ENCODE peak calls at places on chromosome 22, in seven cellular contexts. O is choroid plexus epithelial cell, H is cardiac muscle cell, C is right atrium auricular region, E is osteoblast, Y is fibroblast of lung, Q is BJ. M is an unnamed sample.

GRCh38 chr22:34403667-34404066 is 483.4 kb upstream of the LARGE1 start:
- DNase-seq in E (no peak), Q (no peak), O (no peak), Y (no peak), H (no peak), C (no peak), M (no peak)

GRCh38 chr22:17772249-17772962 is 1.9 kb downstream of the BID start:
- DNase-seq in Y (peak), C (no peak), Q (no peak), O (no peak), H (no peak), E (peak), M (no peak)

GRCh38 chr22:36562261-36562835 is 33.4 kb upstream of the EIF3D start:
- DNase-seq in Q (no peak), E (peak), Y (peak), C (no peak), O (peak), H (no peak), M (peak)

GRCh38 chr22:42433754-42434153 is 1.6 kb upstream of the NFAM1 start:
- DNase-seq in Q (no peak), Y (no peak), O (no peak), E (peak), C (no peak), H (no peak), M (no peak)

GRCh38 chr22:23485490-23485889 is 94.6 kb downstream of the IGLL1 start:
- DNase-seq in Y (no peak), C (no peak), H (no peak), E (no peak), O (no peak), Q (no peak), M (no peak)

GRCh38 chr22:25965331-25965730 is 203.9 kb upstream of the SEZ6L start:
- DNase-seq in H (no peak), O (no peak), Q (no peak), E (no peak), C (no peak), Y (no peak), M (no peak)

GRCh38 chr22:26579331-26579886 is 10.5 kb downstream of the TPST2 start:
- DNase-seq in E (no peak), H (no peak), O (no peak), Q (no peak), C (no peak), Y (no peak), M (peak)

GRCh38 chr22:46465793-46466192 is 71.6 kb downstream of the CELSR1 start:
- DNase-seq in Y (no peak), H (no peak), E (peak), O (no peak), Q (no peak), C (no peak), M (no peak)

GRCh38 chr22:28032896-28033295 is 113.8 kb upstream of the PITPNB start:
- DNase-seq in E (no peak), Q (no peak), O (no peak), Y (no peak), H (peak), C (no peak), M (no peak)

GRCh38 chr22:29382575-29383328 is 5.6 kb downstream of the AP1B1 start:
- DNase-seq in Q (no peak), C (no peak), H (no peak), O (no peak), E (no peak), Y (no peak), M (no peak)

GRCh38 chr22:34975721-34976120 is 90.2 kb upstream of the ISX start:
- DNase-seq in O (no peak), E (no peak), Q (no peak), C (no peak), Y (no peak), H (no peak), M (peak)

GRCh38 chr22:26589845-26590524 is at the start of gene TPST2:
- DNase-seq in E (peak), H (peak), Q (no peak), O (peak), Y (peak), C (peak), M (peak)

GRCh38 chr22:36331306-36331911 is 56.4 kb downstream of the MYH9 start:
- DNase-seq in Q (peak), C (peak), H (peak), O (peak), Y (peak), E (peak), M (peak)

GRCh38 chr22:41449321-41449720 is 2.7 kb upstream of the TOB2 start:
- DNase-seq in Q (no peak), H (no peak), C (no peak), Y (no peak), O (no peak), E (peak), M (no peak)

GRCh38 chr22:16824718-16825687 is at the start of gene XKR3:
- DNase-seq in O (no peak), E (no peak), Q (no peak), Y (no peak), H (no peak), C (no peak), M (peak)

GRCh38 chr22:27115816-27116256 is 458.4 kb downstream of the MIAT start:
- DNase-seq in E (no peak), Y (peak), C (no peak), Q (no peak), O (peak), H (no peak), M (no peak)

GRCh38 chr22:29342577-29343312 is 27.2 kb upstream of the RASL10A start:
- DNase-seq in O (no peak), Q (no peak), C (no peak), E (peak), H (peak), Y (peak), M (peak)

GRCh38 chr22:48803171-48803992 is 1024.3 kb downstream of the BRD1 start:
- DNase-seq in O (no peak), C (no peak), H (no peak), E (peak), Q (no peak), Y (no peak), M (no peak)

GRCh38 chr22:46984751-46985506 is 222.5 kb downstream of the TBC1D22A start:
- DNase-seq in O (peak), H (no peak), Y (peak), Q (peak), E (peak), C (no peak), M (no peak)

GRCh38 chr22:26589367-26589844 is 526 bp downstream of the TPST2 start:
- DNase-seq in H (peak), Q (no peak), Y (peak), O (no peak), C (no peak), E (no peak), M (peak)

GRCh38 chr22:42863349-42863911 is 6.4 kb upstream of the ARFGAP3 start:
- DNase-seq in H (no peak), C (no peak), O (peak), Y (peak), E (peak), Q (no peak), M (peak)

GRCh38 chr22:23261900-23262450 is 81.7 kb downstream of the BCR start:
- DNase-seq in O (no peak), Y (no peak), C (no peak), H (no peak), E (no peak), Q (no peak), M (no peak)

GRCh38 chr22:46563381-46564083 is 26.1 kb upstream of the CELSR1 start:
- DNase-seq in O (peak), Q (no peak), H (peak), Y (peak), C (peak), E (peak), M (peak)

GRCh38 chr22:26229910-26230309 is 60.6 kb downstream of the SEZ6L start:
- DNase-seq in Q (no peak), E (no peak), C (no peak), H (no peak), O (no peak), Y (no peak), M (no peak)

GRCh38 chr22:47176573-47177333 is 414.3 kb downstream of the TBC1D22A start:
- DNase-seq in Y (no peak), E (peak), H (no peak), C (no peak), O (no peak), Q (no peak), M (no peak)

GRCh38 chr22:46135611-46136538 is 14.5 kb upstream of the PPARA start:
- DNase-seq in Y (no peak), E (peak), O (no peak), C (no peak), H (no peak), Q (no peak), M (no peak)

GRCh38 chr22:27218012-27218483 is 560.7 kb downstream of the MIAT start:
- DNase-seq in C (no peak), H (no peak), E (no peak), Y (no peak), O (no peak), Q (no peak), M (no peak)

GRCh38 chr22:31199187-31199586 is 12.9 kb upstream of the LIMK2 start:
- DNase-seq in E (no peak), Q (no peak), Y (no peak), O (peak), H (no peak), C (no peak), M (no peak)

GRCh38 chr22:45102896-45103420 is 60.8 kb upstream of the NUP50 start:
- DNase-seq in Y (no peak), C (no peak), Q (no peak), E (peak), O (no peak), H (no peak), M (peak)
- H3K4me3 ChIP-seq in Y (no peak), C (no peak), Q (no peak), E (no peak), O (no peak), H (no peak), M (no peak)

DNA sequence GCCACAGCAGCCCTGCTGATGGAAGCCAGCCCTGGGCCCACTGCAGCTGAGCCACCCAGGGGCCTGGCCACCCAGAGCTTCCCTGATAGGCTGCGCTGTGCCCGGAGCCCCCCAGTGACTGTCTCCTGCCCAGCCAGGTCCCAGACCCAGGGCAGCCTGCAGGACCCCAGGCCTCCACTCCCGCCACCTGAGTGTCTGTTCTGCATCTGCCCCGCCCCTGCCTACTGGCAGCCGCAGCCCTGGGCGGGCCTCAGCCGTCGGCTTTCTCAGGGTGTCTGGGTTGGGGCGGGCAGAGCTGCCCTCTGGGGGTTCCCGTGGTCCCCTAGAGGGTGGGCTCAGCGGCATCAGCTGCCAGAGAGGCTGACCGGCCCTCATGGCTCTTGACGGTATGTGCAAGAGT is 12.5 kb upstream of the PIM3 start:
- DNase-seq in C (no peak), Q (no peak), O (no peak), E (no peak), H (no peak), Y (no peak), M (no peak)
- H3K4me3 ChIP-seq in C (no peak), Q (no peak), O (no peak), E (no peak), H (no peak), Y (no peak), M (no peak)

GRCh38 chr22:39665229-39665628 is 94.7 kb downstream of the CACNA1I start:
- DNase-seq in Y (no peak), C (no peak), O (no peak), H (no peak), E (no peak), Q (no peak), M (no peak)
- H3K4me3 ChIP-seq in Y (no peak), C (no peak), O (no peak), H (no peak), E (no peak), Q (no peak), M (no peak)

DNA sequence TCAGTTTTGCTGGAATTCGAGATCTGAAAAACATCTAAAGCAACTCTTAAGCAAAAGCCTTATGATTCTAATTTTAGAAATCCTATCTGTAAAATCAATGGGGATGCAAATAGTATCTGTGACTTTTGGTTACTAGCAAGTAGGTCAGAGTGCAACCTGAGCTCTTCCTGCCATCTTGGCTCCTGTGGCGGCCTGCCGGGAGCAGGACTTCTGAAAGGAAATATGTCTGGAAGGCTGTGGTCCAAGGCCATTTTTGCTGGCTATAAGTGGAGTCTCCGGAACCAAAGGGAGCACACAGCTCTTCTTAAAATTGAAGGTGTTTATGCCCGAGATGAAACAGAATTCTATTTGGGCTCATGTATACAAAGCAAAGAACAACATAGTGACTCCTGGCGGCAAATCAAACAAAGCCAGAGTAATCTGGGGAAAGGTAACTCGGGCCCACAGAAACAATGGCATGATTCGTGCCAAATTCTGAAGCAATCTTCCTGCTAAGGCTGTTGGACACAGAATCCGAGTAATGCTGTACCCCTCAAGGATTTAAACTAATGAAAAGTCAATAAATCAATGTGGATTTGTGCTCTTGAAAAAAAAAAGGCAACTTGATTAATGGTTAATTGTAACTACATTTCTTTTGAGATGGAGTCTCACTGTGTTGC is 1.7 kb downstream of the SAMM50 start:
- DNase-seq in Q (no peak), C (no peak), Y (no peak), H (no peak), E (no peak), O (no peak), M (no peak)
- H3K4me3 ChIP-seq in Q (no peak), C (no peak), Y (no peak), H (peak), E (no peak), O (peak), M (peak)

DNA sequence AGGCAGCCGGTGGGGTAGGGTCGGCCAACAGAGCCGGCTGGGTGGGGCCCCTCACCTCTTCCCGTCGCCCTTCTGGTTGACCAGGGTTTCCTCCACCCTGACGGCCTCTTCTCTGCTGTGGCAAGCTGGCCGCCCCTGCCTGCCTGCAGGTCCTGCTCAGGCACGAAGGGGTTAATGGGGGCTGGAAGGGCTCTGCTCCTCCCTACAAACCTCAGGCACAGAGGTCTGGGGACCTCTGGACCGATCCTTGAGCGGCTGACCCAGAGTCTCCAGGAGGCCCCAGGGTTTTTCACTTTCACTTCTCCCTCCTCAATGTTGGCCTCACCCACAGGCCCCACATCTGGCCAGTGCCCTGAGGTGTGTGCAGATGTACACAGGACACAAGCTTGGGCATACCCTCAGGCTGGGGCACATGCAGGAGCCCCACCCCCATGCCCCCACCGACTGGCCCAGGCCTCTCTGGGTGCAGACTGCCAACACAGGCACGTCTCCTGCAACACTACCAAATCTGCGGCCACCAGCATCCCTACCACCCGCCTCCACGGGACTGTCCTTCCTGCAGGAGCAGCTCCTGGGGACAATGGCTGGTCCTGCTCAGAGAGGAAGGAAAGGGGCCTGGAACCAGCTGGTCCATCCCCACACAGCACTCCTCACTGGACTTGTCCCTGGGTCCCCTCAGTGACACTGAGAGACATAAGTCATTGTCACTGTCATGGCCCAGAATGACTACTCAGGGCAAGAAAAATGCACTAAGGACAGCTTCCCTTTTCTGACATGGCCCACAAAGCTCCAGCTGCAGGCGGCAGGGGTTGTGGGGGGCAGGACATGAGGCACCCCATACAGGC is 3.2 kb upstream of the TBX1 start:
- DNase-seq in Y (no peak), C (no peak), Q (no peak), O (no peak), E (no peak), H (no peak), M (peak)
- H3K4me3 ChIP-seq in Y (no peak), C (peak), Q (no peak), O (no peak), E (no peak), H (no peak), M (no peak)

DNA sequence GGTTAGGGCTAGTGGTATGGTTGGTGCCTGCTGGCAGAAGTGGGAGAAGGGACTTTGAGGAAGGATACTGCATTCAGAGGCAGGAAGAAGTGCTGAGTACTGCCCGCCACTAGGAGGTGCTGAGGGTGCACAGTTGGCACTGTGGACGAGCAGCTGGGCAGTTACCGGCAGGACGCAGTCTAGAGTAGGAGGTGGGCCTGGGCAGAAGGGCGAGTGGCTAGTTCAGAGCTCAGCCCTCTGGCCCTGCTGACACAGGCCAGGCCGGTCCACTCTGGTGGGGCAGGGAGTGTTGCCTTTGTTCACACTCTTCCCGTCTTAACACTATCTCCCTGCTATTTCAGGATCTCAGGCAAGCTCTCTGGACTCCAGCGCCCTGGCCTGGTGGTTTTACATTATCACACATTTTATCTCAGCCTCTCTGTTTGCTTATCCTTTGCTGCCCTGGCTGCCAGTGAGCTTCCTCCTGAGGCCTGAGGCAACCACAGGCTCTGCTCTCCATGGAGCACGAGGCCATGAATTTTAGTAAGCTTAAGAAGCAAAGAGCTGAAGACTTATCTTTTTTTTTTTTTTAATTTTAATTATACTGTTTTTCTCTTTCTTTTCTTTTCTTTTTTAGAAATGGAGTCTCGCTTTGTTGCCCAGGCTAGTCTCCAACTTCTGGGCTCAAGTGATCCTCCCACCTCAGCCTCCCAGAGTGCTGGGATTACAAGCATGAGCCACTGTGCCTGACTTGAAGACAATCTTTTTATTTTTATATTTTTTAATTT is 26.9 kb downstream of the SNAP29 start:
- DNase-seq in Q (peak), C (peak), O (peak), H (peak), Y (peak), E (peak), M (peak)
- H3K4me3 ChIP-seq in Q (no peak), C (no peak), O (peak), H (no peak), Y (no peak), E (no peak), M (no peak)

GRCh38 chr22:37633693-37634504 is 5.6 kb upstream of the SH3BP1 start:
- DNase-seq in Q (peak), O (peak), E (peak), H (peak), C (peak), Y (peak), M (peak)
- H3K4me3 ChIP-seq in Q (no peak), O (peak), E (peak), H (no peak), C (peak), Y (no peak), M (peak)

GRCh38 chr22:32808038-32808445 is 6.5 kb downstream of the TIMP3 start:
- DNase-seq in Q (no peak), E (no peak), Y (no peak), H (no peak), C (no peak), O (no peak), M (no peak)

GRCh38 chr22:32804823-32805585 is 3.5 kb downstream of the TIMP3 start:
- DNase-seq in Y (peak), Q (no peak), E (no peak), O (no peak), C (no peak), H (no peak), M (no peak)

GRCh38 chr22:32805586-32805881 is 4.0 kb downstream of the TIMP3 start:
- DNase-seq in Y (no peak), H (no peak), C (no peak), E (no peak), O (no peak), Q (no peak), M (no peak)

GRCh38 chr22:32804036-32804435 is 2.5 kb downstream of the TIMP3 start:
- DNase-seq in Y (peak), E (peak), Q (no peak), C (no peak), O (peak), H (no peak), M (no peak)

GRCh38 chr22:32806296-32806695 is 4.8 kb downstream of the TIMP3 start:
- DNase-seq in H (no peak), Y (no peak), Q (no peak), C (no peak), E (no peak), O (no peak), M (no peak)
- H3K4me3 ChIP-seq in H (no peak), Y (no peak), Q (no peak), C (peak), E (peak), O (no peak), M (no peak)